ENCODE peak calls at places on chromosomes 6 and 20, in six cellular contexts. B is heart left ventricle, O is mucosa of descending colon, W is esophagus squamous epithelium, Y is IMR-90, T is ascending aorta. D is an unnamed sample.
A peak's percentile ranks its signal among the peaks of the same experiment; 100 is the strongest.

GRCh38 chr6:23003671-23004598 is 434.6 kb downstream of the HDGFL1 start:
- DNase-seq in Y (peak; percentile 86), B (peak; percentile 39), T (no peak), O (no peak), W (no peak), D (peak; percentile 27)

GRCh38 chr6:115766745-115767462 is 293.8 kb downstream of the FRK start:
- DNase-seq in W (no peak), B (no peak), O (no peak), T (no peak), Y (no peak), D (no peak)

GRCh38 chr6:109456710-109457595 is 1.4 kb upstream of the MICAL1 start:
- DNase-seq in B (peak; percentile 75), W (no peak), Y (peak; percentile 31), T (no peak), O (peak; percentile 65), D (peak; percentile 37)

GRCh38 chr6:17224056-17224455 is 57.1 kb upstream of the RBM24 start:
- DNase-seq in W (no peak), B (no peak), T (no peak), O (no peak), Y (no peak), D (peak; percentile 12)

GRCh38 chr6:82589509-82590206 is 226.0 kb downstream of the TPBG start:
- DNase-seq in W (no peak), Y (peak; percentile 64), O (no peak), T (no peak), B (no peak), D (peak; percentile 96)

GRCh38 chr6:5425797-5426196 is 164.5 kb downstream of the FARS2 start:
- DNase-seq in O (no peak), B (no peak), W (no peak), Y (no peak), T (no peak), D (no peak)

GRCh38 chr6:168577496-168577895 is 136.5 kb downstream of the SMOC2 start:
- DNase-seq in W (no peak), Y (no peak), T (no peak), B (no peak), O (no peak), D (no peak)

GRCh38 chr20:63014287-63014686 is 7.5 kb upstream of the BHLHE23 start:
- DNase-seq in T (no peak), W (no peak), B (no peak), O (no peak), Y (no peak), D (no peak)

GRCh38 chr20:38167851-38168760 is 3.0 kb upstream of the TGM2 start:
- DNase-seq in W (no peak), B (peak; percentile 89), T (peak; percentile 77), Y (peak; percentile 96), O (peak; percentile 82), D (peak; percentile 83)

GRCh38 chr6:18327621-18328548 is 59.3 kb upstream of the RNF144B start:
- DNase-seq in B (peak; percentile 41), Y (no peak), T (no peak), W (no peak), O (peak; percentile 69), D (no peak)

GRCh38 chr6:14292119-14292518 is 174.5 kb downstream of the CD83 start:
- DNase-seq in O (no peak), W (no peak), Y (no peak), B (no peak), T (no peak), D (no peak)

GRCh38 chr6:88985901-88986300 is 22.5 kb upstream of the RNGTT start:
- DNase-seq in T (no peak), Y (no peak), B (no peak), O (no peak), W (no peak), D (no peak)

GRCh38 chr6:108735310-108735990 is 112.8 kb upstream of the ARMC2 start:
- DNase-seq in B (no peak), W (no peak), Y (no peak), T (no peak), O (no peak), D (no peak)

GRCh38 chr6:120606743-120607142 is 727.5 kb downstream of the TBC1D32 start:
- DNase-seq in W (no peak), Y (no peak), O (no peak), T (no peak), B (no peak), D (no peak)

GRCh38 chr6:167424700-167425099 is 99.8 kb downstream of the TTLL2 start:
- DNase-seq in W (no peak), O (no peak), Y (no peak), B (no peak), T (no peak), D (no peak)

GRCh38 chr6:29933955-29934354 is 8.4 kb upstream of the HLA-A start:
- DNase-seq in B (no peak), W (no peak), Y (no peak), T (no peak), O (no peak), D (no peak)

GRCh38 chr6:36358235-36358915 is 21.7 kb upstream of the BNIP5 start:
- DNase-seq in T (no peak), O (no peak), Y (peak; percentile 42), B (no peak), W (no peak), D (no peak)

GRCh38 chr6:34181903-34182302 is 36.0 kb upstream of the GRM4 start:
- DNase-seq in B (no peak), T (no peak), Y (no peak), W (no peak), O (no peak), D (no peak)

GRCh38 chr20:57321142-57321541 is 8.5 kb upstream of the SPO11 start:
- DNase-seq in O (no peak), W (no peak), T (no peak), Y (no peak), B (no peak), D (no peak)

GRCh38 chr6:30394139-30394538 is 49.2 kb downstream of the RPP21 start:
- DNase-seq in T (no peak), W (no peak), O (no peak), Y (no peak), B (no peak), D (no peak)

GRCh38 chr6:160973311-160973710 is 18.3 kb upstream of the MAP3K4 start:
- DNase-seq in W (no peak), B (peak; percentile 82), Y (peak; percentile 81), O (no peak), T (no peak), D (no peak)

GRCh38 chr6:159953091-159953581 is 15.7 kb upstream of the IGF2R start:
- DNase-seq in O (peak; percentile 51), W (no peak), Y (peak; percentile 73), T (no peak), B (peak; percentile 41), D (peak; percentile 33)

GRCh38 chr6:16824804-16825777 is 63.8 kb upstream of the ATXN1 start:
- DNase-seq in W (no peak), O (no peak), B (no peak), T (no peak), Y (no peak), D (no peak)

GRCh38 chr20:4151991-4152695 is 136.8 kb upstream of the RNF24 start:
- DNase-seq in T (no peak), B (no peak), W (no peak), Y (peak; percentile 78), O (no peak), D (peak; percentile 82)
- H3K4me3 ChIP-seq in T (no peak overlapping the region), B (no peak overlapping the region), W (no peak overlapping the region), Y (no peak overlapping the region), O (no peak overlapping the region), D (no peak overlapping the region)

DNA sequence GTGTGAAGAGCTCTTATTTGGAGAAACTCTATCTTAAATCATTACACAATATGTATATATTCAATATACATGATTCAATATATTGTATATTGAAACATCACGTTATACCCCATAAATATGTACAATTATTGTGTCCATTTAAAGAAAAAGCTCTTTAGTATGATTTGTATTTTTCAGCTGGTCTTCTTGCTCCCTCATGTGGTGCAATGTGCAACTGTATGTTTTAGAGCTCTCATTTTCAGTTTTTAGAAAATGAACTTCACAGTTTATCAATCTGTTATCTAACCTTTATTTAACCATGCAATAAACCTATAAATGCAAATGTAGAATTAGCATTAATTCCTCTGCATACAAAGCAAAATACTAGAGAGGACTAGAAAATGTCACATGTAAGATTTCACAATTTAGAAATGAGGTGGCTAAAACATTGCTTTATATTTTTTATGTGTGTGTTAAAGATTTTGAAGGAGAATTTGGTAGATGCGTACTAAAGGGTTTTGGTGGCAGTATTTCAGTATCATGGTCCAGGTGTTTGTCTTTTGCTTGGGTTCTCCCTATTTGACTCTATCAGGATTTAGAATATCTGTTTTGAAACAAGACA is 167.1 kb downstream of the PHF3 start:
- DNase-seq in B (no peak), T (no peak), O (no peak), W (no peak), Y (peak; percentile 53), D (peak; percentile 49)
- TF ChIP-seq CTCF in B (peak; percentile 26), T (no peak), O (peak; percentile 15), W (peak; percentile 52), Y (peak; percentile 83), D (peak; percentile 69)

DNA sequence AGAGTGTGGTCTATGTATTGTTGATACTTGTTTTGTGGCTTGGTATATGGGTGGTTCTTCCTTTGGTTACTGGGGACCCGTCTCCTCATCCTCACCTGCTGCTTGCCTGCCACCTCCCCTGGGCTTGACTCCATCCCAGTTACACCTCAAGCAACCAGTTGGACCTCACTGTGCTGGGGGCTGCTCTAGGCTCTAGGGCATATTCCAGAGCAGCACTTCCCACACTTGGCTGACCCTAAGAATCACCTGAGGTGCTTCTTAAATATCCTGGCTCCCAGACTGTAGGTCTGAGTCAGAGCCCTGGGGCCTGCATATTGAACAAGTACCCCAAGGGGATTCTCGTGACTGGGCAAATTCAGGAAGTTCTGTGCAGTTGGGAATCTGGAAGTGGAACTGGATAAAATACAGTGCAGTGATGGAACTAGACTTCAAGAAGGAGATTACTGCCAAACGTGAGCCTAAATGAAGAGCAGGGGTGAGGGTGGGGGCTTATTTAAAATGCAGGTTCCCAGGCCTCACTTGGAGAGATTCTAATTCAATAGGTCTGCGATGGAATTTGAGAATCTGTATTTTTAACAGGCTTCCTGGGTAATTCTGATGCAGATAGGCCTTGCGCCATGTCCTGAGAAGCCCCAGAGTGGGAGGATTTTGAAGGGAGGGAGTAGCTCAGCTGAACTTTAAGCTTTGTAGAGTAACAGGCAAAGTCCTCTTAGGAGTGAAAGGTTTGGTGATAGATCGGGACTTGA is 7.6 kb downstream of the SPATS1 start:
- DNase-seq in B (no peak), W (no peak), Y (no peak), O (no peak), T (no peak), D (no peak)
- H3K4me3 ChIP-seq in B (no peak overlapping the region), W (no peak overlapping the region), Y (no peak overlapping the region), O (no peak overlapping the region), T (no peak overlapping the region), D (no peak overlapping the region)

DNA sequence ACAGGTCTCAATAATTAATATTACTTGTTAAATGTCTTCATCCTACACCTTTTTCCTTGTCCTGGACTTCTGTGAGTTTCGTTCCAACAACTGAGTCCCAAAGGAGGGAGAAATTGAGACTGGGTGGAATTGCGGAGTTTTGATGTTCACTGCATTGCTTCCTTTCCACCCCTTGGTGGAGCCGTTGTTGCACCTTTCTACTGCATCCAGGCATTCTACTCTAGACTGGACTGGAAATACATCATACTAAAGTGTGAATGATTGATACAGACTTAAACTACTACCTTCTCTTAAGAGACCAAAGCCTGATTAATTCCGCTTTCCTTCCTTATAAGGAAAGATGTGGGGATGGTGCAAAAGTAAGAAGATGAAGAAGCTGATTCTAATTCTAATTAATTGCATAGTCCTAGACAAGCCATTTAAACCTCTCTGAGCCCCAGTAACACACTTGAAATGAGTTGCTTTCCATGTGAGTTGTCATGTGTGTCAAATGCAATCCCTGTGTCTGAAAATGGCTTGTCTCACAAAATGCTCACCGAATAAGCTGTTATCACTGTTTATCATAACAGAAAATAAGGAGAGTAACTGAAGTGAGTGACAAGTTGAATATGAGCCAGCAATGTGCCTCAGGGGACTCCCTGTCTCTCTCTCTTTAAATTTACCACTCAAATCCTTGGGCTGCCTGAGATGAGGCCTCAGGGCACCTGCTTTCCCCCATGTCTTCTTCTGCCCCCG is 338.3 kb upstream of the CHD6 start:
- DNase-seq in B (no peak), W (no peak), Y (no peak), O (no peak), T (no peak), D (no peak)
- TF ChIP-seq CTCF in B (peak; percentile 22), W (peak; percentile 22), Y (peak; percentile 38), O (no peak), T (no peak), D (peak; percentile 11)